ENCODE peak calls at places on chromosomes 1 and 21, in five cellular contexts. One of them, this sample, is unnamed.
A peak's percentile ranks its signal among the peaks of the same experiment; 100 is the strongest.

GRCh38 chr21:44413566-44414290 is 41.6 kb upstream of the LRRC3 start:
- DNase-seq in T-helper 17 cell: no peak
- DNase-seq in stimulated activated CD8-positive, alpha-beta memory T cell treated with anti-CD3 and anti-CD28 coated beads, Interleukin-2, amount 100 ng/mL, for 48 hours: no peak
- DNase-seq in LoVo: no peak
- DNase-seq in activated CD8-positive, alpha-beta T cell treated with anti-CD3 and anti-CD28 coated beads for 36 hours: no peak
- DNase-seq in this sample: no peak

GRCh38 chr1:197614916-197615692 is 160.2 kb downstream of the DENND1B start:
- DNase-seq in activated CD8-positive, alpha-beta T cell treated with anti-CD3 and anti-CD28 coated beads for 36 hours: peak; percentile 43
- DNase-seq in T-helper 17 cell: no peak
- DNase-seq in stimulated activated CD8-positive, alpha-beta memory T cell treated with anti-CD3 and anti-CD28 coated beads, Interleukin-2, amount 100 ng/mL, for 48 hours: no peak
- DNase-seq in LoVo: peak; percentile 57
- DNase-seq in this sample: peak; percentile 69

GRCh38 chr1:17438176-17438976 is 1.1 kb downstream of the RCC2 start:
- DNase-seq in activated CD8-positive, alpha-beta T cell treated with anti-CD3 and anti-CD28 coated beads for 36 hours: peak; percentile 91
- DNase-seq in T-helper 17 cell: peak; percentile 53
- DNase-seq in stimulated activated CD8-positive, alpha-beta memory T cell treated with anti-CD3 and anti-CD28 coated beads, Interleukin-2, amount 100 ng/mL, for 48 hours: peak; percentile 72
- DNase-seq in LoVo: peak; percentile 23
- DNase-seq in this sample: peak; percentile 72

GRCh38 chr1:196777603-196778002 is 3.0 kb downstream of the CFHR3 start:
- DNase-seq in stimulated activated CD8-positive, alpha-beta memory T cell treated with anti-CD3 and anti-CD28 coated beads, Interleukin-2, amount 100 ng/mL, for 48 hours: no peak
- DNase-seq in T-helper 17 cell: no peak
- DNase-seq in LoVo: no peak
- DNase-seq in activated CD8-positive, alpha-beta T cell treated with anti-CD3 and anti-CD28 coated beads for 36 hours: no peak
- DNase-seq in this sample: no peak

GRCh38 chr1:23422313-23422877 is 2.2 kb downstream of the TCEA3 start:
- DNase-seq in LoVo: peak; percentile 33
- DNase-seq in T-helper 17 cell: no peak
- DNase-seq in stimulated activated CD8-positive, alpha-beta memory T cell treated with anti-CD3 and anti-CD28 coated beads, Interleukin-2, amount 100 ng/mL, for 48 hours: peak; percentile 18
- DNase-seq in activated CD8-positive, alpha-beta T cell treated with anti-CD3 and anti-CD28 coated beads for 36 hours: peak; percentile 77
- DNase-seq in this sample: peak; percentile 60

GRCh38 chr1:218479436-218480115 is 134.4 kb downstream of the TGFB2 start:
- DNase-seq in T-helper 17 cell: no peak
- DNase-seq in stimulated activated CD8-positive, alpha-beta memory T cell treated with anti-CD3 and anti-CD28 coated beads, Interleukin-2, amount 100 ng/mL, for 48 hours: no peak
- DNase-seq in LoVo: no peak
- DNase-seq in activated CD8-positive, alpha-beta T cell treated with anti-CD3 and anti-CD28 coated beads for 36 hours: no peak
- DNase-seq in this sample: no peak

GRCh38 chr1:24111998-24112380 is at the start of gene MYOM3:
- DNase-seq in LoVo: no peak
- DNase-seq in activated CD8-positive, alpha-beta T cell treated with anti-CD3 and anti-CD28 coated beads for 36 hours: no peak
- DNase-seq in T-helper 17 cell: no peak
- DNase-seq in stimulated activated CD8-positive, alpha-beta memory T cell treated with anti-CD3 and anti-CD28 coated beads, Interleukin-2, amount 100 ng/mL, for 48 hours: no peak
- DNase-seq in this sample: no peak

GRCh38 chr1:84776639-84777038 is 86.4 kb upstream of the SSX2IP start:
- DNase-seq in T-helper 17 cell: no peak
- DNase-seq in LoVo: no peak
- DNase-seq in activated CD8-positive, alpha-beta T cell treated with anti-CD3 and anti-CD28 coated beads for 36 hours: no peak
- DNase-seq in stimulated activated CD8-positive, alpha-beta memory T cell treated with anti-CD3 and anti-CD28 coated beads, Interleukin-2, amount 100 ng/mL, for 48 hours: no peak
- DNase-seq in this sample: no peak

GRCh38 chr1:41488599-41488905 is 4.1 kb upstream of the EDN2 start:
- DNase-seq in stimulated activated CD8-positive, alpha-beta memory T cell treated with anti-CD3 and anti-CD28 coated beads, Interleukin-2, amount 100 ng/mL, for 48 hours: no peak
- DNase-seq in activated CD8-positive, alpha-beta T cell treated with anti-CD3 and anti-CD28 coated beads for 36 hours: no peak
- DNase-seq in T-helper 17 cell: no peak
- DNase-seq in LoVo: no peak
- DNase-seq in this sample: no peak

GRCh38 chr1:11797525-11798216 is 8.1 kb downstream of the MTHFR start:
- DNase-seq in T-helper 17 cell: no peak
- DNase-seq in stimulated activated CD8-positive, alpha-beta memory T cell treated with anti-CD3 and anti-CD28 coated beads, Interleukin-2, amount 100 ng/mL, for 48 hours: no peak
- DNase-seq in activated CD8-positive, alpha-beta T cell treated with anti-CD3 and anti-CD28 coated beads for 36 hours: no peak
- DNase-seq in LoVo: no peak
- DNase-seq in this sample: peak; percentile 98

GRCh38 chr1:23044035-23044434 is 24.8 kb downstream of the KDM1A start:
- DNase-seq in activated CD8-positive, alpha-beta T cell treated with anti-CD3 and anti-CD28 coated beads for 36 hours: no peak
- DNase-seq in T-helper 17 cell: no peak
- DNase-seq in stimulated activated CD8-positive, alpha-beta memory T cell treated with anti-CD3 and anti-CD28 coated beads, Interleukin-2, amount 100 ng/mL, for 48 hours: no peak
- DNase-seq in LoVo: no peak
- DNase-seq in this sample: no peak

GRCh38 chr1:203504400-203505250 is 10.7 kb downstream of the OPTC start:
- DNase-seq in T-helper 17 cell: peak; percentile 44
- DNase-seq in stimulated activated CD8-positive, alpha-beta memory T cell treated with anti-CD3 and anti-CD28 coated beads, Interleukin-2, amount 100 ng/mL, for 48 hours: peak; percentile 68
- DNase-seq in LoVo: peak; percentile 69
- DNase-seq in activated CD8-positive, alpha-beta T cell treated with anti-CD3 and anti-CD28 coated beads for 36 hours: peak; percentile 89
- DNase-seq in this sample: peak; percentile 86

GRCh38 chr1:55547441-55547840 is 332.3 kb upstream of the USP24 start:
- DNase-seq in stimulated activated CD8-positive, alpha-beta memory T cell treated with anti-CD3 and anti-CD28 coated beads, Interleukin-2, amount 100 ng/mL, for 48 hours: no peak
- DNase-seq in T-helper 17 cell: no peak
- DNase-seq in LoVo: no peak
- DNase-seq in activated CD8-positive, alpha-beta T cell treated with anti-CD3 and anti-CD28 coated beads for 36 hours: no peak
- DNase-seq in this sample: no peak

GRCh38 chr1:204947747-204948146 is 77.1 kb downstream of the NFASC start:
- DNase-seq in T-helper 17 cell: no peak
- DNase-seq in LoVo: no peak
- DNase-seq in stimulated activated CD8-positive, alpha-beta memory T cell treated with anti-CD3 and anti-CD28 coated beads, Interleukin-2, amount 100 ng/mL, for 48 hours: no peak
- DNase-seq in activated CD8-positive, alpha-beta T cell treated with anti-CD3 and anti-CD28 coated beads for 36 hours: no peak
- DNase-seq in this sample: no peak

GRCh38 chr21:14603202-14603601 is 57.1 kb upstream of the SAMSN1 start:
- DNase-seq in T-helper 17 cell: no peak
- DNase-seq in LoVo: no peak
- DNase-seq in stimulated activated CD8-positive, alpha-beta memory T cell treated with anti-CD3 and anti-CD28 coated beads, Interleukin-2, amount 100 ng/mL, for 48 hours: no peak
- DNase-seq in activated CD8-positive, alpha-beta T cell treated with anti-CD3 and anti-CD28 coated beads for 36 hours: no peak
- DNase-seq in this sample: peak; percentile 51

GRCh38 chr1:25617626-25618432 is 1.2 kb downstream of the MAN1C1 start:
- DNase-seq in T-helper 17 cell: no peak
- DNase-seq in stimulated activated CD8-positive, alpha-beta memory T cell treated with anti-CD3 and anti-CD28 coated beads, Interleukin-2, amount 100 ng/mL, for 48 hours: no peak
- DNase-seq in activated CD8-positive, alpha-beta T cell treated with anti-CD3 and anti-CD28 coated beads for 36 hours: peak; percentile 17
- DNase-seq in LoVo: no peak
- DNase-seq in this sample: no peak

GRCh38 chr1:54615531-54616245 is 7.6 kb downstream of the FAM151A start:
- DNase-seq in activated CD8-positive, alpha-beta T cell treated with anti-CD3 and anti-CD28 coated beads for 36 hours: no peak
- DNase-seq in T-helper 17 cell: no peak
- DNase-seq in stimulated activated CD8-positive, alpha-beta memory T cell treated with anti-CD3 and anti-CD28 coated beads, Interleukin-2, amount 100 ng/mL, for 48 hours: no peak
- DNase-seq in LoVo: no peak
- DNase-seq in this sample: no peak

GRCh38 chr1:202656951-202657646 is 53.2 kb downstream of the SYT2 start:
- DNase-seq in stimulated activated CD8-positive, alpha-beta memory T cell treated with anti-CD3 and anti-CD28 coated beads, Interleukin-2, amount 100 ng/mL, for 48 hours: no peak
- DNase-seq in activated CD8-positive, alpha-beta T cell treated with anti-CD3 and anti-CD28 coated beads for 36 hours: peak; percentile 11
- DNase-seq in LoVo: no peak
- DNase-seq in T-helper 17 cell: no peak
- DNase-seq in this sample: peak; percentile 51